ENCODE peak calls at places on chromosomes 1 and 21, in six cellular contexts. W is frontal cortex; Q is activated CD8-positive, alpha-beta memory T cell treated with anti-CD3 and anti-CD28 coated beads for 4 hours; N is activated CD4-positive, alpha-beta T cell treated with anti-CD3 and anti-CD28 coated beads for 4 hours; J is activated CD8-positive, alpha-beta T cell treated with anti-CD3 and anti-CD28 coated beads, Interleukin-2, amount 10 ng/mL, durations not matched to agents 7 days and 5 days; Y is activated gamma-delta T cell treated with anti-CD3 and anti-CD28 coated beads, Interleukin-2, amount 50 U/mL, for 16 hours. M is an unnamed sample.

GRCh38 chr1:32817159-32817814 is at the start of the genes S100PBP and YARS1:
- DNase-seq in W (peak; percentile 97), Q (peak; percentile 99), N (peak; percentile 99), J (peak; percentile 100), Y (peak; percentile 99), M (peak; percentile 98)

GRCh38 chr1:30173560-30173959 is 549.8 kb downstream of the MATN1 start:
- DNase-seq in W (no peak), Q (no peak), N (no peak), J (no peak), Y (no peak), M (no peak)

GRCh38 chr1:155080250-155081228 is 1.9 kb downstream of the EFNA3 start:
- DNase-seq in W (no peak), Q (no peak), N (no peak), J (no peak), Y (no peak), M (peak; percentile 32)

GRCh38 chr1:152067150-152067549 is 21.7 kb downstream of the TCHHL1 start:
- DNase-seq in W (no peak), Q (no peak), N (no peak), J (no peak), Y (no peak), M (no peak)

GRCh38 chr1:179046808-179047636 is 21.3 kb downstream of the FAM20B start:
- DNase-seq in W (no peak), Q (no peak), N (no peak), J (no peak), Y (no peak), M (no peak)

GRCh38 chr1:202164271-202165037 is 4.1 kb upstream of the PTPN7 start:
- DNase-seq in W (no peak), Q (peak; percentile 67), N (peak; percentile 75), J (peak; percentile 89), Y (peak; percentile 70), M (no peak)

GRCh38 chr1:205246426-205247119 is 18.8 kb downstream of the TMCC2 start:
- DNase-seq in W (no peak), Q (no peak), N (no peak), J (no peak), Y (no peak), M (no peak)

GRCh38 chr1:1213919-1214599 is at the start of gene TNFRSF4:
- DNase-seq in W (no peak), Q (no peak), N (peak; percentile 70), J (no peak), Y (no peak), M (no peak)

GRCh38 chr21:42440187-42440792 is 36.6 kb downstream of the UBASH3A start:
- DNase-seq in W (no peak), Q (no peak), N (no peak), J (no peak), Y (no peak), M (no peak)

GRCh38 chr1:239814306-239814881 is 277.3 kb upstream of the FMN2 start:
- DNase-seq in W (no peak), Q (no peak), N (no peak), J (no peak), Y (no peak), M (peak; percentile 36)

GRCh38 chr1:186681136-186681535 is 913 bp upstream of the PTGS2 start:
- DNase-seq in W (no peak), Q (no peak), N (no peak), J (no peak), Y (no peak), M (no peak)

GRCh38 chr1:5551274-5551966 is 440.8 kb downstream of the NPHP4 start:
- DNase-seq in W (no peak), Q (no peak), N (no peak), J (no peak), Y (no peak), M (no peak)

GRCh38 chr1:12549460-12550349 is 68.3 kb downstream of the DHRS3 start:
- DNase-seq in W (no peak), Q (no peak), N (no peak), J (no peak), Y (no peak), M (no peak)

GRCh38 chr1:200912737-200913407 is 18.2 kb downstream of the INAVA start:
- DNase-seq in W (no peak), Q (no peak), N (no peak), J (no peak), Y (no peak), M (no peak)

GRCh38 chr1:228315945-228316588 is 90.6 kb downstream of the TRIM11 start:
- DNase-seq in W (no peak), Q (no peak), N (no peak), J (no peak), Y (no peak), M (no peak)

GRCh38 chr1:3959361-3959760 is 59.3 kb upstream of the C1orf174 start:
- DNase-seq in W (no peak), Q (no peak), N (no peak), J (no peak), Y (no peak), M (no peak)

GRCh38 chr1:3673381-3674099 is 21.2 kb downstream of the TP73 start:
- DNase-seq in W (no peak), Q (no peak), N (no peak), J (no peak), Y (no peak), M (peak; percentile 83)

GRCh38 chr1:15610167-15610566 is 7.1 kb upstream of the DDI2 start:
- DNase-seq in W (no peak), Q (no peak), N (no peak), J (no peak), Y (no peak), M (no peak)

GRCh38 chr1:237303929-237304328 is 261.9 kb downstream of the RYR2 start:
- DNase-seq in W (no peak), Q (no peak), N (no peak), J (no peak), Y (no peak), M (no peak)

M was measured in MM.1S.